ENCODE peak calls at places on chromosomes 16 and 17, in five cellular contexts. X, L, J, U and Z are unnamed samples.

GRCh38 chr17:56297142-56297541 is 143.9 kb downstream of the ANKFN1 start:
- DNase-seq in J (no peak), X (no peak), L (no peak), U (no peak), Z (no peak)

GRCh38 chr17:74408262-74408661 is 23.6 kb upstream of the GPRC5C start:
- DNase-seq in J (no peak), L (no peak), U (no peak), X (no peak), Z (no peak)

GRCh38 chr16:46857261-46857962 is 26.4 kb upstream of the C16orf87 start:
- DNase-seq in L (peak; percentile 63), X (no peak), U (no peak), J (no peak), Z (no peak)

GRCh38 chr16:85353839-85354622 is 241.8 kb upstream of the CIBAR2 start:
- DNase-seq in X (no peak), L (no peak), U (no peak), J (no peak), Z (no peak)

GRCh38 chr16:64823676-64824075 is 298.2 kb downstream of the CDH11 start:
- DNase-seq in L (no peak), U (no peak), J (no peak), X (no peak), Z (no peak)

GRCh38 chr16:4364196-4365013 is 7.2 kb upstream of the VASN start:
- DNase-seq in J (no peak), X (no peak), L (no peak), U (no peak), Z (no peak)

GRCh38 chr16:22348296-22348695 is 26.1 kb downstream of the CDR2 start:
- DNase-seq in U (no peak), L (no peak), J (no peak), X (no peak), Z (no peak)

GRCh38 chr17:1003633-1003971 is 6.7 kb downstream of the TIMM22 start:
- DNase-seq in U (no peak), J (no peak), L (no peak), X (no peak), Z (no peak)

GRCh38 chr16:54846761-54847160 is 83.9 kb upstream of the IRX5 start:
- DNase-seq in J (no peak), L (no peak), U (no peak), X (no peak), Z (no peak)

GRCh38 chr16:64933890-64934289 is 188.0 kb downstream of the CDH11 start:
- DNase-seq in U (no peak), J (no peak), X (no peak), L (no peak), Z (no peak)

GRCh38 chr17:38981640-38982039 is 14.4 kb upstream of the FBXO47 start:
- DNase-seq in L (no peak), X (no peak), J (no peak), U (no peak), Z (no peak)

GRCh38 chr17:35708149-35708548 is 23.3 kb upstream of the RASL10B start:
- DNase-seq in X (no peak), L (no peak), J (no peak), U (no peak), Z (no peak)

GRCh38 chr17:81832608-81833159 is 407 bp downstream of the MCRIP1 start:
- DNase-seq in L (peak; percentile 75), U (no peak), X (peak; percentile 75), J (no peak), Z (no peak)

GRCh38 chr16:25950586-25951201 is 258.9 kb downstream of the HS3ST4 start:
- DNase-seq in U (no peak), L (no peak), X (no peak), J (no peak), Z (no peak)

GRCh38 chr17:69883139-69883538 is 191.9 kb upstream of the KCNJ16 start:
- DNase-seq in U (no peak), J (no peak), X (no peak), L (no peak), Z (no peak)

GRCh38 chr16:27515874-27516353 is 33.8 kb downstream of the GTF3C1 start:
- DNase-seq in X (no peak), L (peak; percentile 68), J (no peak), U (peak; percentile 55), Z (no peak)

GRCh38 chr17:82524540-82524939 is 5.0 kb downstream of the FOXK2 start:
- DNase-seq in X (no peak), L (no peak), U (no peak), J (no peak), Z (no peak)

GRCh38 chr16:64974381-64974780 is 147.5 kb downstream of the CDH11 start:
- DNase-seq in X (no peak), J (no peak), L (no peak), U (no peak), Z (no peak)

GRCh38 chr17:47692895-47693666 is 880 bp upstream of the TBKBP1 start:
- DNase-seq in X (peak; percentile 54), U (no peak), J (no peak), L (peak; percentile 46), Z (no peak)

GRCh38 chr16:27625050-27625697 is 75.2 kb downstream of the KATNIP start:
- DNase-seq in U (no peak), L (peak; percentile 45), X (no peak), J (no peak), Z (no peak)

GRCh38 chr17:82964851-82965341 is 114.5 kb upstream of the METRNL start:
- DNase-seq in U (no peak), J (no peak), L (no peak), X (no peak), Z (no peak)

GRCh38 chr16:4015275-4015990 is 100.8 kb downstream of the ADCY9 start:
- DNase-seq in U (no peak), L (no peak), X (no peak), J (no peak), Z (no peak)

GRCh38 chr16:49890876-49891275 is 35.0 kb upstream of the ZNF423 start:
- DNase-seq in L (no peak), U (peak; percentile 57), J (no peak), X (no peak), Z (no peak)

GRCh38 chr16:67762385-67762784 is 43.3 kb upstream of the GFOD2 start:
- DNase-seq in J (no peak), L (no peak), X (no peak), U (no peak), Z (no peak)
- TF ChIP-seq CTCF in J (no peak), L (no peak), X (no peak), U (no peak), Z (no peak)

GRCh38 chr16:78249056-78249455 is 149.6 kb downstream of the WWOX start:
- DNase-seq in J (no peak), U (peak; percentile 15), X (no peak), L (no peak), Z (no peak)
- TF ChIP-seq CTCF in J (no peak), U (no peak), X (no peak), L (no peak), Z (peak; percentile 23)

DNA sequence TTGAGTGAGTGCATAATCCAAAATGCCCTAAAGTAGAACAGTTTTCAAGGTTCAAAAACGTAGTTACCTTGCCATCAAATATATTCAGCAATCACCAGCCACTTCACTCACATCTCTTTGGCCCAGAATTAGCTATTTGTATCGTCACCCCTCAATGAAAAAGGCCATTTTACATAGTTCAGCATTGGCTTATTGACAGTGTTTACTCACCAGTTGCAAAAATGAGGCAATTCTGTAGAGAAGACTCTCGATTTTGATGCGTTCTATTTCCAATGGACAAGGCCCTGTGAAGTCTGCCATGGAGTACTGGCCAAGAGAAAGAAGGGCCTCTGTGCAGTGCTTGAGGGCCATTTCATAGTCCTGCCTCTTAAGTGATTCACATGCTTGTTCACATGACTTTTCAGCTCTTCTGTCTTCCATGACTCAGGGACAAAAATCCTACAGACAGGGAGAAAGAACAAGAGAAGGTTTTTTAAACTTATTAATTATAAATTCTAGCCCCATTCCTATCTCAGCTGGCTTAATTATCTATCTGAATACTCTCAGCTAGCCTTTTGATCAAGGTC is 26.5 kb downstream of the HELZ start:
- DNase-seq in L (no peak), X (no peak), J (no peak), U (no peak), Z (no peak)
- TF ChIP-seq CTCF in L (no peak), X (no peak), J (no peak), U (no peak), Z (no peak)

GRCh38 chr17:18004901-18005305 is 32.2 kb downstream of the DRC3 start:
- DNase-seq in U (no peak), X (no peak), L (no peak), J (no peak), Z (no peak)
- TF ChIP-seq CTCF in U (peak; percentile 39), X (no peak), L (peak; percentile 28), J (no peak), Z (peak; percentile 57)

DNA sequence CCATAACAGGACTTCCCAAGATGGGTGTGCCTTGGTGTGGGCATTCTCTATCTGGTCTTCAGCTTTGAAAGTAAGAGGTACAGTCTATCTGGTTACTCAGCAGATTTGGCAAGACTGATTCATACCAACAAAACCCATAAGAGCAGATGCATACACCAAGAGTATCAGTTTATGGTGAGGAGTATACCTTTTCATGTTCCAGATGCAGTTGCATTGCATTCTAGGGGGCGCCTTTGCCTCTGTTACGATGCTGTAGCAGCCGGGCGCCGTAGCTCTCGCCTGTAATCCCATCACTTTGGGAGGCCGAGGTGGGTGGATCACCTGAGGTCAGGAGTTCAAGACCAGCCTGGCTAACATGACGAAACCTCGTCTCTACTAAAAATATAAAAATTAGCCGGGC is 31.1 kb upstream of the CARMIL2 start:
- DNase-seq in X (no peak), U (peak; percentile 26), L (no peak), J (no peak), Z (no peak)
- TF ChIP-seq CTCF in X (no peak), U (no peak), L (peak; percentile 25), J (no peak), Z (no peak)

DNA sequence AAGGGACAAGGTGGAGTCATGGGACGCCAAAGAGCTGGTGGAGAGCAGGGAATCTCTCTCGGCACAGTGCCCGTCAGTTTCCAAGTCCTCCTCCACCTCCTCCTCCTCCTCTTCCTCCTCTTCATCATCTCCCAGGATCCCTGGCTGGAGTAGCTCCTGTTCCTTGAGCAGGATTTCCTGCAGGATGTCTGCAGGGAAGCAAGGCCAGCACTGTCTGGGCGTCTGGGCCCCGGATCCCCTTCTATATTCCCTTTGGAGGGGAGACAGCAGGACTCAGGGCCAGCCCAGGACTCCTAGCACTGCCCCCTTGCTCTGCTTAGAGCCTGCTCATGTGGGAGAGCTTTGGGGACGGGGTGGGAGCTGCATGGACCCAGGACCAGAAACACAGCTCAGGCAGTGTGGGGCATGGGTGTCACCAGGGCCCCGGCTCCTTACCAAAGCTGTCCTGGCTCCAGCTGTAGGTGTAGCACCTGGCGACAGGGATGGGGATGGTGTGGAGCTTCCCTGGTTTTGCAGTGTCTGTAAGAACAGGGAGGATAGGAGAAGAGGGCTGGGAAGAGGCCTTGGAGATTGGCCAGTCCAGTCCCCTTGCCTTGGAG is 21.3 kb upstream of the PIK3R6 start:
- DNase-seq in J (no peak), X (no peak), L (no peak), U (no peak), Z (no peak)
- TF ChIP-seq CTCF in J (no peak), X (no peak), L (no peak), U (no peak), Z (no peak)